ENCODE peak calls at places on chromosomes 1 and 21, in ten cellular contexts. N is HCEC 1CT; Y is CD4-positive, alpha-beta memory T cell; B is NCI-H1417 treated with DMSO at 0.1 percent for 48 hours; A is NCI-H1694 treated with DMSO at 0.1 percent for 48 hours; F is heart left ventricle; Z is NCI-H187; Q is amniotic stem cell; H is coronary artery; O is germinal center. M is an unnamed sample.
A peak's percentile ranks its signal among the peaks of the same experiment; 100 is the strongest.

GRCh38 chr21:34189506-34189905 is 116.1 kb downstream of the MRPS6 start:
- DNase-seq in H (no peak), Y (no peak), Q (no peak), B (no peak), Z (no peak), N (no peak), F (no peak), O (no peak), A (no peak), M (no peak)

GRCh38 chr1:43367026-43367903 is 546 bp downstream of the ELOVL1 start:
- DNase-seq in A (peak; percentile 33), N (peak; percentile 14), F (peak; percentile 41), Y (peak; percentile 32), H (no peak), Z (no peak), O (peak; percentile 65), Q (no peak), B (no peak), M (peak; percentile 69)

GRCh38 chr1:201369209-201369608 is 8.3 kb downstream of the TNNT2 start:
- DNase-seq in B (no peak), O (no peak), Q (no peak), Y (no peak), A (no peak), N (no peak), F (peak; percentile 85), H (no peak), Z (no peak), M (no peak)

GRCh38 chr1:240237305-240237721 is 145.6 kb downstream of the FMN2 start:
- DNase-seq in N (peak; percentile 29), A (no peak), F (no peak), Y (no peak), B (no peak), O (no peak), H (no peak), Q (no peak), Z (no peak), M (no peak)

GRCh38 chr1:240784776-240785175 is 172.8 kb upstream of the GREM2 start:
- DNase-seq in F (no peak), Y (no peak), B (no peak), Q (no peak), N (no peak), A (peak; percentile 12), O (no peak), Z (no peak), H (no peak), M (no peak)

GRCh38 chr1:12666141-12666735 is 22.4 kb downstream of the AADACL4 start:
- DNase-seq in B (no peak), N (no peak), F (no peak), H (no peak), Q (no peak), Z (no peak), A (no peak), O (no peak), Y (no peak), M (no peak)

GRCh38 chr21:42636535-42636914 is 16.9 kb upstream of the PDE9A start:
- DNase-seq in O (no peak), Y (no peak), A (no peak), N (peak; percentile 55), Z (no peak), Q (no peak), B (no peak), F (no peak), H (no peak), M (no peak)

GRCh38 chr1:230646710-230647302 is 4.5 kb downstream of the COG2 start:
- DNase-seq in A (no peak), Y (no peak), O (no peak), H (no peak), B (no peak), N (no peak), Q (no peak), F (no peak), Z (no peak), M (no peak)

GRCh38 chr1:208183977-208184901 is 59.9 kb downstream of the PLXNA2 start:
- DNase-seq in B (no peak), Z (peak; percentile 12), A (no peak), F (peak; percentile 46), O (no peak), H (no peak), Q (peak; percentile 99), N (peak; percentile 45), Y (no peak), M (no peak)

GRCh38 chr1:226033599-226034390 is 28.7 kb upstream of the H3-3A start:
- DNase-seq in H (no peak), Z (no peak), F (peak; percentile 37), O (no peak), Q (no peak), Y (no peak), B (no peak), N (no peak), A (no peak), M (no peak)

GRCh38 chr1:23396380-23396779 is 26.7 kb upstream of the ZNF436 start:
- DNase-seq in H (no peak), N (no peak), Q (no peak), F (no peak), O (no peak), Z (no peak), B (no peak), A (no peak), Y (no peak), M (no peak)

GRCh38 chr1:1075148-1075935 is 1.2 kb upstream of the RNF223 start:
- DNase-seq in H (no peak), A (no peak), F (peak; percentile 24), Q (no peak), Z (no peak), B (no peak), Y (no peak), N (no peak), O (no peak), M (no peak)

GRCh38 chr1:201134405-201134804 is 7.4 kb upstream of the ASCL5 start:
- DNase-seq in H (no peak), A (no peak), Z (no peak), O (no peak), F (no peak), Q (no peak), N (no peak), B (no peak), Y (no peak), M (no peak)

GRCh38 chr1:911875-912739 is 11.6 kb upstream of the SAMD11 start:
- DNase-seq in A (no peak), Q (no peak), N (no peak), B (no peak), O (no peak), Y (no peak), Z (no peak), H (no peak), F (no peak), M (no peak)

GRCh38 chr1:115091582-115091981 is 2.3 kb upstream of the TSPAN2 start:
- DNase-seq in H (no peak), O (no peak), A (no peak), B (no peak), Q (no peak), Z (no peak), N (no peak), Y (no peak), F (no peak), M (no peak)

GRCh38 chr1:160362168-160362941 is 4.5 kb upstream of the NHLH1 start:
- DNase-seq in Y (no peak), O (no peak), H (no peak), F (no peak), Z (no peak), Q (no peak), B (no peak), A (no peak), N (no peak), M (no peak)

GRCh38 chr1:93641527-93641926 is 40.1 kb downstream of the BCAR3 start:
- DNase-seq in F (no peak), O (no peak), B (no peak), Z (no peak), Y (no peak), N (peak; percentile 3), A (no peak), Q (no peak), H (no peak), M (no peak)

GRCh38 chr1:202834771-202835547 is 24.2 kb downstream of the PCAT6 start:
- DNase-seq in A (no peak), O (no peak), Y (no peak), B (no peak), Z (no peak), H (no peak), Q (no peak), F (no peak), N (no peak), M (no peak)

GRCh38 chr21:28636988-28637691 is 355.5 kb downstream of the LTN1 start:
- DNase-seq in N (peak; percentile 89), Q (peak; percentile 52), A (no peak), F (no peak), H (no peak), Y (no peak), Z (no peak), B (no peak), O (no peak), M (no peak)

GRCh38 chr1:171188388-171189266 is 3.5 kb downstream of the FMO2 start:
- DNase-seq in Q (peak; percentile 37), O (peak; percentile 65), N (peak; percentile 53), A (peak; percentile 43), H (no peak), Y (peak; percentile 27), B (no peak), F (peak; percentile 56), Z (peak; percentile 66), M (peak; percentile 53)

GRCh38 chr1:41122851-41123518 is 101.5 kb upstream of the SLFNL1 start:
- DNase-seq in H (no peak), O (peak; percentile 10), A (peak; percentile 29), F (no peak), Z (no peak), N (peak; percentile 92), B (no peak), Q (peak; percentile 48), Y (peak; percentile 19), M (no peak)

GRCh38 chr1:90349510-90349909 is 354.6 kb downstream of the ZNF326 start:
- DNase-seq in B (no peak), Q (no peak), Y (no peak), N (no peak), H (no peak), O (no peak), A (no peak), F (no peak), Z (no peak), M (no peak)

GRCh38 chr1:91510754-91511153 is 10.1 kb downstream of the CDC7 start:
- DNase-seq in Q (no peak), B (no peak), F (no peak), H (no peak), Z (no peak), A (no peak), Y (no peak), N (no peak), O (no peak), M (no peak)

GRCh38 chr21:45855248-45855801 is 126.2 kb upstream of the COL6A1 start:
- DNase-seq in Z (no peak), B (no peak), N (no peak), H (peak; percentile 38), A (no peak), Y (no peak), F (no peak), O (no peak), Q (no peak), M (no peak)

GRCh38 chr1:189706594-189706993 is 771.1 kb downstream of the BRINP3 start:
- DNase-seq in Z (no peak), A (no peak), Q (no peak), Y (no peak), H (no peak), O (no peak), B (no peak), N (peak; percentile 7), F (no peak), M (no peak)

GRCh38 chr1:23370270-23370743 is 671 bp upstream of the ZNF436 start:
- DNase-seq in B (no peak), O (no peak), A (no peak), H (no peak), Z (no peak), N (no peak), F (no peak), Q (no peak), Y (no peak), M (no peak)

GRCh38 chr1:3405974-3406867 is 48.2 kb upstream of the ARHGEF16 start:
- DNase-seq in Q (no peak), B (no peak), N (no peak), O (no peak), H (no peak), F (no peak), Y (no peak), A (no peak), Z (no peak), M (peak; percentile 20)

GRCh38 chr1:81819613-81820012 is 18.9 kb downstream of the ADGRL2 start:
- DNase-seq in B (no peak), H (no peak), N (no peak), F (no peak), Y (no peak), Q (no peak), A (no peak), O (no peak), Z (no peak), M (no peak)

M was measured in NCI-H146.